ENCODE peak calls at places on chromosomes 1 and 21, in seven cellular contexts. A, H, C, E, K, S and U are unnamed samples.

GRCh38 chr1:229862017-229862774 is 204.8 kb upstream of the GALNT2 start:
- DNase-seq in C (no peak), S (peak; percentile 24), A (no peak), H (no peak), E (no peak), K (no peak), U (no peak)

GRCh38 chr1:52697795-52698674 is at the start of gene COA7:
- DNase-seq in A (peak; percentile 96), S (peak; percentile 86), C (peak; percentile 83), E (peak; percentile 62), H (peak; percentile 93), K (peak; percentile 94), U (peak; percentile 94)

GRCh38 chr21:31911138-31911907 is 38.5 kb downstream of the HUNK start:
- DNase-seq in C (no peak), E (no peak), K (no peak), A (peak; percentile 98), H (no peak), S (no peak), U (peak; percentile 39)

GRCh38 chr1:214552174-214552608 is 789 bp upstream of the PTPN14 start:
- DNase-seq in A (peak; percentile 88), H (peak; percentile 36), C (peak; percentile 83), E (peak; percentile 71), K (no peak), S (peak; percentile 97), U (peak; percentile 88)

GRCh38 chr1:208506812-208507211 is 262.6 kb upstream of the PLXNA2 start:
- DNase-seq in C (no peak), H (no peak), E (no peak), K (no peak), S (no peak), A (no peak), U (no peak)

GRCh38 chr1:210400043-210400840 is 71.5 kb downstream of the HHAT start:
- DNase-seq in C (peak; percentile 65), K (peak; percentile 74), E (peak; percentile 46), A (peak; percentile 79), H (peak; percentile 73), S (peak; percentile 85), U (peak; percentile 79)

GRCh38 chr1:205273551-205273982 is 45.8 kb downstream of the TMCC2 start:
- DNase-seq in A (peak; percentile 83), C (peak; percentile 83), K (peak; percentile 90), E (peak; percentile 48), H (peak; percentile 91), S (peak; percentile 95), U (peak; percentile 92)

GRCh38 chr1:104294259-104294658 is 544.6 kb downstream of the AMY1C start:
- DNase-seq in S (no peak), C (no peak), H (peak; percentile 37), A (no peak), K (no peak), E (no peak), U (no peak)

GRCh38 chr1:95117207-95118018 is at the start of gene TLCD4:
- DNase-seq in H (peak; percentile 88), S (peak; percentile 88), A (peak; percentile 60), E (peak; percentile 35), C (peak; percentile 75), K (no peak), U (peak; percentile 81)

GRCh38 chr1:21783679-21784603 is 992 bp upstream of the USP48 start:
- DNase-seq in H (peak; percentile 93), S (peak; percentile 99), C (peak; percentile 93), E (no peak), K (no peak), A (peak; percentile 91), U (peak; percentile 97)

GRCh38 chr1:233843523-233844204 is 60.8 kb upstream of the SLC35F3 start:
- DNase-seq in S (no peak), H (no peak), E (no peak), A (no peak), K (no peak), C (peak; percentile 2), U (no peak)

GRCh38 chr21:36917487-36918158 is 48.8 kb downstream of the HLCS start:
- DNase-seq in C (peak; percentile 16), E (no peak), H (no peak), K (no peak), S (peak; percentile 77), A (peak; percentile 58), U (peak; percentile 72)

DNA sequence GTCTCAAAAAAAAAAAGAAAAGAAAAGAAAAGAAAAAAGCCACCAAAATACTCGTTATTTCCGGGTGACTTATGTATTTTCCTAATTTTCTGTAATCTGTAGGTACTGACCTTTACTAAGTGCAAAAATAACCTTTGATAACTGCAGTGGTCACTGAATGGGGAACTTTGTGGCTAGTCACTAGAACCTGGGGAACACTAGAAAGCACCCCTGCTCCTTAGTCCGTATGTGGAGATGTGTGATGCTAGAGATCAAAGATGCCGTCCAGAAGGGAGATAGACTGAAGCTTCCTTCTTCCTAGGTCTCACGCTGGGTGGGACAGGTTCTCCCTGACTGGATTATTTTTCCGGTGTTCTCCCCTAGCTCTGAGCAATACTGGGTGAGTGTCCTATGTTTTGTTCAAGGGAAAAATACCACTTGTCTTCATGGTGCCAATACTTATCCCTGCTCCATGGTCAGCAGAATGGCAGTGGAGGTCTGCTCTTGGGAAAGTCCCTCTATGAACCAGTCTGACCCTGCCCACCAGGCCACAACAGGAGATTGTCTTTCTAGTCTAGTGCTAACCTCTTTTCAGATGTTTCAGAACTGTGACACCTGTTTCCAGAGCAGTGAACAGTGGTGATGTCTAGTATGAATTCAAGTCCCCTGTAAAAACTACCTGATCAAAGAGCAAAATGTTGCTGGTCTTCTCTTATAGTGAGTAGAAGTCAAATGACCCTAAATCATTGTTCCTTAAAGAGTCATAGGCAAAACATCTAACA is 39.9 kb downstream of the GTF2B start:
- DNase-seq in A (no peak), K (no peak), E (no peak), C (no peak), H (no peak), S (no peak), U (no peak)
- H3K9me2 ChIP-seq in A (no peaks in the 10 kb centered on the region), K (no peaks in the 10 kb centered on the region), E (no peaks in the 10 kb centered on the region), C (no peaks in the 10 kb centered on the region), H (no peaks in the 10 kb centered on the region), S (no peaks in the 10 kb centered on the region), U (no peaks in the 10 kb centered on the region)

DNA sequence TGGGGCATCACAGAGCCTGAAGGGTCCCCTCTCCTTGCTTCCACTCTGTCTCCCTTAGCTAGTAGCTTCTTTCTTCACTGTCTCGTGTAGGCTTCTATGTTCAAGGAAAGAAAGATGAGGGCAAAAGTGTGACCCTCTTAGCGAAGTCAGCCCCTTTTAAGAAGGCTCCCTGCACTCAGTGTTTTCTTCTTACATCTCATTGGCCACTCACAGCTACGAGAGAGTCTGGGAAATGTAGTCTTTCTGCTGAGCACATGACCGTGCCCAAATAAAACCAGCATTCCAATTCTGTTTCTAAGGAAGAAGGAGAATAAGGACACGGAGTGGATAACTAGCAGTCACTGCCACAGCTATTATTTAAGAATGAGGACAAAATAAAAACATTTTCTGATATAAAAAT is 104.9 kb upstream of the TNR start:
- DNase-seq in C (no peak), S (peak; percentile 65), K (no peak), E (no peak), A (no peak), H (no peak), U (no peak)
- H2AFZ ChIP-seq in C (no peak overlapping the region), S (peak overlapping the region; percentile 24), K (no peak overlapping the region), E (no peak overlapping the region), A (no peak overlapping the region), H (no peak overlapping the region), U (no peak overlapping the region)

DNA sequence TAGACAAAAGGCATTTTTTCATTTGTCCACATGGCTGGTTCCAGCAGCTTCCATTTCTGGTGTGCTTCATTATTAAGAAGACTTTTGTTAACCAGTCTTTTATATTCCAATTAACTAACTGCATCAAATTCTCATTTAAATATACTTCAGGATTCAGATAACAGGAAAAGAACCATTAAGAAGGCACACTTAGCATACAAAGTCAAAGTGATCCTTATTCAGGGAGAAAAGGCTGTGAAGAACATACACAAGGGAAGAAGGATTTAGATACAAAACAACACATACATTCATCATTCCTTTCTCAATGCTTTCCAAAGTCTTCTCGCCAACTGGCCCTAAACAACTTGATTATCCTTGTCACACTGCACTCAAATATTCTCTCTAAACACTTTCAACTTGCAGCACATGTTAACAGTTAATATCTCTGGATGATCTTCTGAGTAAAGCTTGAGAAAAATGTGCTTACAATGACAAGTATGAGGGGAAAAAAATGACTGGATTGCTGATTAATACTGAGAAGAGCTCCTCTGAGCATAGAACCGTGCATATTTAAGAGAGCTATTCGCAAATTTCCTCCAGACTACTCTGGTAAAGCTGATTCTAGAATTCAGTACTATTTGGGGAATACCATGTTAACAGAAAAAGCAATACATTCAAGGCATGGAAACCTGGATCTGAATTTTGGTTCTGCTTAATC is 225.2 kb upstream of the TNR start:
- DNase-seq in C (no peak), A (peak; percentile 58), E (no peak), K (no peak), H (no peak), S (no peak), U (peak; percentile 3)
- H3K9me2 ChIP-seq in C (no peaks in the 10 kb centered on the region), A (no peaks in the 10 kb centered on the region), E (no peaks in the 10 kb centered on the region), K (no peaks in the 10 kb centered on the region), H (no peaks in the 10 kb centered on the region), S (no peaks in the 10 kb centered on the region), U (no peaks in the 10 kb centered on the region)

GRCh38 chr1:182716740-182717720 is 32.6 kb upstream of the RGS8 start:
- DNase-seq in E (no peak), H (no peak), S (no peak), K (no peak), A (no peak), C (no peak), U (no peak)

GRCh38 chr1:182713492-182713891 is 29.1 kb upstream of the RGS8 start:
- DNase-seq in S (no peak), K (no peak), A (no peak), E (no peak), C (no peak), H (no peak), U (no peak)

GRCh38 chr1:182709855-182710254 is 25.5 kb upstream of the RGS8 start:
- DNase-seq in C (no peak), A (no peak), E (no peak), H (no peak), S (no peak), K (no peak), U (no peak)

GRCh38 chr1:182715531-182715930 is 31.1 kb upstream of the RGS8 start:
- DNase-seq in S (no peak), A (no peak), H (no peak), K (no peak), E (no peak), C (no peak), U (no peak)

DNA sequence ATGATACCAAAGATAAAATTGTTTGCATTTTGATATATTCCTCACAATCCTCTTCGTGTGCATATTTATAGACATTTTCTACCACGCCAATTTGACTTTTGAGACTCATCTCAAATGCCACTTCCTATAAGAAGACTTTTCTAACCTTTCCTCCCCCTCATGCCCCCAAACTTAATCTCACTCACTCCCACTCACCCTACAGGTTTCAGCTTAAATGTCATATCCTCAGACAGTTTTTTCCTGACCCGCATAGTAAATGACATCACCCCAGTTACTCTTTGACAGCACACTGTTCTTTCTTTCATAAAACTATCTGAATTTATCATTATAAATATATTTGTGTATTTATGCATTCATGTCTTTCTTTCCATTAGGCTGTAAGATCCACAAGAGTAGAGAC is 29.6 kb upstream of the RGS8 start:
- DNase-seq in E (no peak), A (no peak), K (no peak), C (no peak), H (no peak), S (no peak), U (no peak)
- H2AFZ ChIP-seq in E (no peak overlapping the region), A (no peak overlapping the region), K (no peak overlapping the region), C (no peak overlapping the region), H (no peak overlapping the region), S (no peak overlapping the region), U (no peak overlapping the region)